ENCODE peak calls at places on chromosomes 11 and 22, in eight cellular contexts. T is GM23338, R is epithelial cell of esophagus, U is fibroblast of lung, B is psoas muscle, N is HepG2, H is colonic mucosa, I is A549. G is an unnamed sample.

GRCh38 chr22:29310065-29310862 is 3.8 kb downstream of the GAS2L1 start:
- DNase-seq in T (no peak), R (no peak), U (no peak), B (no peak), N (no peak), H (no peak), I (no peak), G (no peak)

GRCh38 chr11:45997599-45997998 is 75.1 kb downstream of the LARGE2 start:
- DNase-seq in T (no peak), R (peak), U (no peak), B (no peak), N (no peak), H (no peak), I (no peak), G (no peak)

GRCh38 chr11:47565340-47566165 is at the start of gene PTPMT1:
- DNase-seq in T (peak), R (peak), U (peak), B (peak), N (peak), H (peak), I (peak), G (peak)

GRCh38 chr22:46071451-46072029 is 78.8 kb upstream of the PPARA start:
- DNase-seq in T (peak), R (peak), U (peak), B (peak), N (no peak), H (peak), I (peak), G (peak)

GRCh38 chr22:45083659-45084305 is 74.0 kb upstream of the PHF21B start:
- DNase-seq in T (no peak), R (peak), U (peak), B (no peak), N (no peak), H (no peak), I (peak), G (peak)

GRCh38 chr11:102368472-102368871 is 21.5 kb downstream of the BIRC2 start:
- DNase-seq in T (no peak), R (no peak), U (no peak), B (no peak), N (no peak), H (no peak), I (no peak), G (no peak)

GRCh38 chr22:23539135-23539838 is 40.8 kb downstream of the IGLL1 start:
- DNase-seq in T (peak), R (peak), U (peak), B (peak), N (peak), H (peak), I (peak), G (peak)

GRCh38 chr11:87870081-87870480 is 305.2 kb downstream of the RAB38 start:
- DNase-seq in T (no peak), R (peak), U (no peak), B (no peak), N (no peak), H (no peak), I (no peak), G (peak)

GRCh38 chr11:17098632-17099031 is 21.2 kb upstream of the RPS13 start:
- DNase-seq in T (no peak), R (no peak), U (no peak), B (no peak), N (no peak), H (no peak), I (no peak), G (no peak)

GRCh38 chr22:40348025-40348658 is 1.8 kb downstream of the ADSL start:
- DNase-seq in T (peak), R (peak), U (peak), B (peak), N (peak), H (peak), I (peak), G (peak)

GRCh38 chr22:30416403-30416802 is 9.2 kb upstream of the MTFP1 start:
- DNase-seq in T (no peak), R (peak), U (no peak), B (no peak), N (peak), H (peak), I (peak), G (peak)

GRCh38 chr22:30413001-30413400 is 12.6 kb upstream of the MTFP1 start:
- DNase-seq in T (no peak), R (no peak), U (no peak), B (no peak), N (no peak), H (no peak), I (no peak), G (no peak)

GRCh38 chr22:30414525-30415047 is 11.0 kb upstream of the MTFP1 start:
- DNase-seq in T (no peak), R (no peak), U (no peak), B (no peak), N (no peak), H (no peak), I (no peak), G (no peak)

GRCh38 chr22:30411780-30412179 is 13.8 kb upstream of the MTFP1 start:
- DNase-seq in T (no peak), R (peak), U (no peak), B (no peak), N (no peak), H (no peak), I (no peak), G (no peak)

GRCh38 chr22:30413745-30414524 is 11.6 kb upstream of the MTFP1 start:
- DNase-seq in T (no peak), R (no peak), U (no peak), B (no peak), N (no peak), H (no peak), I (no peak), G (no peak)
- H3K4me3 ChIP-seq in T (no peak), R (no peak), U (no peak), B (no peak), N (no peak), H (no peak), I (no peak), G (no peak)

GRCh38 chr11:20754957-20755356 is 85.6 kb downstream of the NELL1 start:
- DNase-seq in T (peak), R (peak), U (no peak), B (no peak), N (peak), H (no peak), I (peak), G (no peak)
- TF ChIP-seq CTCF in T (peak), R (no peak), U (no peak), B (no peak), N (peak), H (no peak), I (no peak), G (no peak)

GRCh38 chr11:33375688-33376311 is 118.6 kb downstream of the HIPK3 start:
- DNase-seq in T (peak), R (peak), U (peak), B (no peak), N (no peak), H (no peak), I (no peak), G (peak)
- H3K4me3 ChIP-seq in T (peak), R (peak), U (peak), B (peak), N (peak), H (peak), I (peak), G (peak)

DNA sequence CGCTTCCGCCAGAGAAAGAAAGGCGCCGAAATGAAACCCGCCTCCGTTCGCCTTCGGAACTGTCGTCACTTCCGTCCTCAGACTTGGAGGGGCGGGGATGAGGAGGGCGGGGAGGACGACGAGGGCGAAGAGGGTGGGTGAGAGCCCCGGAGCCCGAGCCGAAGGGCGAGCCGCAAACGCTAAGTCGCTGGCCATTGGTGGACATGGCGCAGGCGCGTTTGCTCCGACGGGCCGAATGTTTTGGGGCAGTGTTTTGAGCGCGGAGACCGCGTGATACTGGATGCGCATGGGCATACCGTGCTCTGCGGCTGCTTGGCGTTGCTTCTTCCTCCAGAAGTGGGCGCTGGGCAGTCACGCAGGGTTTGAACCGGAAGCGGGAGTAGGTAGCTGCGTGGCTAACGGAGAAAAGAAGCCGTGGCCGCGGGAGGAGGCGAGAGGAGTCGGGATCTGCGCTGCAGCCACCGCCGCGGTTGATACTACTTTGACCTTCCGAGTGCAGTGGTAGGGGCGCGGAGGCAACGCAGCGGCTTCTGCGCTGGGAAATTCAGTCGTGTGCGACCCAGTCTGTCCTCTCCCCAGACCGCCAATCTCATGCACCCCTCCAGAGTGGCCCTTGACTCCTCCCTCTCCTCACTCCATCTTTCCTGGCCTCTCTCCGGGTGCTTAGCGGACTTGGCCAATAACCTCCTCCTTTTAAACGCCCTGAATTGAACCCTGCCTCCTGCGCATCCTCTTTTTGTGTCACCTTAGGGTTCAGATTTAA is at the start of gene ATM:
- DNase-seq in T (peak), R (peak), U (peak), B (peak), N (peak), H (peak), I (peak), G (peak)
- TF ChIP-seq CTCF in T (peak), R (peak), U (peak), B (peak), N (peak), H (peak), I (peak), G (peak)

GRCh38 chr22:21102659-21103267 is 57.0 kb downstream of the LRRC74B start:
- DNase-seq in T (peak), R (peak), U (peak), B (peak), N (peak), H (peak), I (peak), G (peak)
- H3K4me3 ChIP-seq in T (no peak), R (no peak), U (no peak), B (no peak), N (no peak), H (no peak), I (peak), G (peak)

G was measured in astrocyte of the spinal cord.